ENCODE peak calls at places on chromosomes 2 and 18, in four cellular contexts. One of them, this sample, is unnamed.

GRCh38 chr2:47232738-47233415 is 77.8 kb upstream of the STPG4 start:
- DNase-seq in stimulated activated CD4-positive, alpha-beta T cell treated with anti-CD3 and anti-CD28 coated beads, Interleukin-1b, Interleukin-23, amount 100 ng/mL, for 24 hours: no peak
- DNase-seq in activated T-helper 1 cell treated with anti-CD3 and anti-CD28 coated beads, Interleukin-2, amount 50 U/mL, for 16 hours: no peak
- DNase-seq in endothelial cell: no peak
- DNase-seq in this sample: no peak

GRCh38 chr18:76252880-76253279 is 242.2 kb downstream of the ZNF516 start:
- DNase-seq in endothelial cell: peak
- DNase-seq in activated T-helper 1 cell treated with anti-CD3 and anti-CD28 coated beads, Interleukin-2, amount 50 U/mL, for 16 hours: no peak
- DNase-seq in stimulated activated CD4-positive, alpha-beta T cell treated with anti-CD3 and anti-CD28 coated beads, Interleukin-1b, Interleukin-23, amount 100 ng/mL, for 24 hours: no peak
- DNase-seq in this sample: no peak

GRCh38 chr2:68653538-68653982 is 10.2 kb downstream of the PROKR1 start:
- DNase-seq in activated T-helper 1 cell treated with anti-CD3 and anti-CD28 coated beads, Interleukin-2, amount 50 U/mL, for 16 hours: peak
- DNase-seq in endothelial cell: peak
- DNase-seq in stimulated activated CD4-positive, alpha-beta T cell treated with anti-CD3 and anti-CD28 coated beads, Interleukin-1b, Interleukin-23, amount 100 ng/mL, for 24 hours: peak
- DNase-seq in this sample: no peak

GRCh38 chr2:88350641-88351601 is 101.6 kb downstream of the FOXI3 start:
- DNase-seq in stimulated activated CD4-positive, alpha-beta T cell treated with anti-CD3 and anti-CD28 coated beads, Interleukin-1b, Interleukin-23, amount 100 ng/mL, for 24 hours: peak
- DNase-seq in activated T-helper 1 cell treated with anti-CD3 and anti-CD28 coated beads, Interleukin-2, amount 50 U/mL, for 16 hours: peak
- DNase-seq in endothelial cell: peak
- DNase-seq in this sample: peak

GRCh38 chr18:80086281-80086680 is 22.8 kb upstream of the ADNP2 start:
- DNase-seq in endothelial cell: no peak
- DNase-seq in activated T-helper 1 cell treated with anti-CD3 and anti-CD28 coated beads, Interleukin-2, amount 50 U/mL, for 16 hours: no peak
- DNase-seq in stimulated activated CD4-positive, alpha-beta T cell treated with anti-CD3 and anti-CD28 coated beads, Interleukin-1b, Interleukin-23, amount 100 ng/mL, for 24 hours: no peak
- DNase-seq in this sample: no peak

GRCh38 chr2:240364582-240364960 is 70.9 kb upstream of the GPC1 start:
- DNase-seq in activated T-helper 1 cell treated with anti-CD3 and anti-CD28 coated beads, Interleukin-2, amount 50 U/mL, for 16 hours: no peak
- DNase-seq in stimulated activated CD4-positive, alpha-beta T cell treated with anti-CD3 and anti-CD28 coated beads, Interleukin-1b, Interleukin-23, amount 100 ng/mL, for 24 hours: no peak
- DNase-seq in endothelial cell: no peak
- DNase-seq in this sample: no peak

GRCh38 chr2:36433311-36434217 is 78.0 kb downstream of the CRIM1 start:
- DNase-seq in activated T-helper 1 cell treated with anti-CD3 and anti-CD28 coated beads, Interleukin-2, amount 50 U/mL, for 16 hours: no peak
- DNase-seq in stimulated activated CD4-positive, alpha-beta T cell treated with anti-CD3 and anti-CD28 coated beads, Interleukin-1b, Interleukin-23, amount 100 ng/mL, for 24 hours: no peak
- DNase-seq in endothelial cell: no peak
- DNase-seq in this sample: no peak

GRCh38 chr18:51614033-51614432 is 416.6 kb upstream of the MEX3C start:
- DNase-seq in stimulated activated CD4-positive, alpha-beta T cell treated with anti-CD3 and anti-CD28 coated beads, Interleukin-1b, Interleukin-23, amount 100 ng/mL, for 24 hours: no peak
- DNase-seq in activated T-helper 1 cell treated with anti-CD3 and anti-CD28 coated beads, Interleukin-2, amount 50 U/mL, for 16 hours: no peak
- DNase-seq in endothelial cell: no peak
- DNase-seq in this sample: peak

GRCh38 chr2:184879671-184880070 is 281.3 kb downstream of the ZNF804A start:
- DNase-seq in activated T-helper 1 cell treated with anti-CD3 and anti-CD28 coated beads, Interleukin-2, amount 50 U/mL, for 16 hours: no peak
- DNase-seq in endothelial cell: no peak
- DNase-seq in stimulated activated CD4-positive, alpha-beta T cell treated with anti-CD3 and anti-CD28 coated beads, Interleukin-1b, Interleukin-23, amount 100 ng/mL, for 24 hours: no peak
- DNase-seq in this sample: no peak